ENCODE peak calls at places on chromosome 17, in four cellular contexts. V, U, S and O are unnamed samples.

GRCh38 chr17:1713160-1713877 is 3.1 kb upstream of the TLCD2 start:
- DNase-seq in V (no peak), U (no peak), S (no peak), O (no peak)

GRCh38 chr17:80666867-80667266 is 122.2 kb downstream of the RPTOR start:
- DNase-seq in V (no peak), U (no peak), S (no peak), O (no peak)

GRCh38 chr17:21005803-21006202 is 37.0 kb downstream of the USP22 start:
- DNase-seq in V (no peak), U (no peak), S (no peak), O (no peak)

GRCh38 chr17:31064707-31065106 is 30.1 kb upstream of the NF1 start:
- DNase-seq in V (no peak), U (no peak), S (peak), O (no peak)

GRCh38 chr17:34580685-34581445 is 1.5 kb downstream of the TMEM132E start:
- DNase-seq in V (no peak), U (no peak), S (no peak), O (peak)

GRCh38 chr17:19706791-19707727 is 9.3 kb downstream of the SLC47A2 start:
- DNase-seq in V (no peak), U (no peak), S (peak), O (peak)

GRCh38 chr17:44584498-44584897 is 27.2 kb downstream of the FZD2 start:
- DNase-seq in V (no peak), U (no peak), S (no peak), O (no peak)

GRCh38 chr17:1714980-1715802 is 5.0 kb upstream of the TLCD2 start:
- DNase-seq in V (no peak), U (peak), S (peak), O (peak)

GRCh38 chr17:57270801-57271245 is 14.5 kb downstream of the MSI2 start:
- DNase-seq in V (no peak), U (no peak), S (no peak), O (no peak)

GRCh38 chr17:2344528-2344927 is 7.2 kb downstream of the SGSM2 start:
- DNase-seq in V (no peak), U (no peak), S (no peak), O (no peak)

GRCh38 chr17:64707077-64707591 is 45.0 kb upstream of the SMURF2 start:
- DNase-seq in V (peak), U (peak), S (peak), O (no peak)

GRCh38 chr17:60656499-60656898 is 21.2 kb upstream of the BCAS3 start:
- DNase-seq in V (no peak), U (no peak), S (no peak), O (no peak)

GRCh38 chr17:39617446-39618251 is 9.1 kb upstream of the PPP1R1B start:
- DNase-seq in V (no peak), U (no peak), S (peak), O (peak)

GRCh38 chr17:50331085-50331791 is 14.7 kb upstream of the XYLT2 start:
- DNase-seq in V (no peak), U (peak), S (peak), O (no peak)

GRCh38 chr17:78923660-78924453 is 1.3 kb downstream of the TIMP2 start:
- DNase-seq in V (no peak), U (no peak), S (peak), O (peak)

GRCh38 chr17:74387365-74388218 is 20.3 kb downstream of the GPR142 start:
- DNase-seq in V (no peak), U (no peak), S (no peak), O (no peak)

GRCh38 chr17:47698749-47699535 is 5.0 kb downstream of the TBKBP1 start:
- DNase-seq in V (peak), U (no peak), S (peak), O (peak)

GRCh38 chr17:35537569-35538209 is at the start of gene SLFN12L:
- DNase-seq in V (no peak), U (no peak), S (no peak), O (no peak)

GRCh38 chr17:33875973-33876372 is 379.1 kb upstream of the CCL2 start:
- DNase-seq in V (no peak), U (no peak), S (no peak), O (no peak)

GRCh38 chr17:55614061-55614460 is 102.8 kb upstream of the SMIM36 start:
- DNase-seq in V (no peak), U (no peak), S (no peak), O (no peak)

GRCh38 chr17:46876353-46876887 is 25.0 kb downstream of the WNT9B start:
- DNase-seq in V (peak), U (no peak), S (peak), O (peak)

GRCh38 chr17:74358696-74359095 is 3.0 kb downstream of the BTBD17 start:
- DNase-seq in V (no peak), U (no peak), S (no peak), O (no peak)

GRCh38 chr17:49779730-49780220 is 8.7 kb upstream of the KAT7 start:
- DNase-seq in V (no peak), U (peak), S (peak), O (peak)

GRCh38 chr17:8372422-8372821 is 4.1 kb downstream of the KRABD2 start:
- DNase-seq in V (no peak), U (no peak), S (peak), O (no peak)

GRCh38 chr17:76732734-76733617 is 4.2 kb downstream of the SRSF2 start:
- DNase-seq in V (no peak), U (no peak), S (no peak), O (no peak)

GRCh38 chr17:53353919-53354351 is 468.8 kb upstream of the KIF2B start:
- DNase-seq in V (no peak), U (no peak), S (peak), O (no peak)

GRCh38 chr17:44587339-44587738 is 30.1 kb downstream of the FZD2 start:
- DNase-seq in V (no peak), U (peak), S (peak), O (no peak)

GRCh38 chr17:7217113-7217987 is 2.3 kb downstream of the DLG4 start:
- DNase-seq in V (no peak), U (no peak), S (no peak), O (peak)

GRCh38 chr17:4947411-4948165 is 742 bp downstream of the PFN1 start:
- DNase-seq in V (no peak), U (no peak), S (peak), O (peak)

GRCh38 chr17:82449136-82449882 is 1.2 kb downstream of the CYBC1 start:
- DNase-seq in V (no peak), U (no peak), S (no peak), O (peak)
- TF ChIP-seq CTCF in V (no peak), U (no peak), S (no peak), O (no peak)

DNA sequence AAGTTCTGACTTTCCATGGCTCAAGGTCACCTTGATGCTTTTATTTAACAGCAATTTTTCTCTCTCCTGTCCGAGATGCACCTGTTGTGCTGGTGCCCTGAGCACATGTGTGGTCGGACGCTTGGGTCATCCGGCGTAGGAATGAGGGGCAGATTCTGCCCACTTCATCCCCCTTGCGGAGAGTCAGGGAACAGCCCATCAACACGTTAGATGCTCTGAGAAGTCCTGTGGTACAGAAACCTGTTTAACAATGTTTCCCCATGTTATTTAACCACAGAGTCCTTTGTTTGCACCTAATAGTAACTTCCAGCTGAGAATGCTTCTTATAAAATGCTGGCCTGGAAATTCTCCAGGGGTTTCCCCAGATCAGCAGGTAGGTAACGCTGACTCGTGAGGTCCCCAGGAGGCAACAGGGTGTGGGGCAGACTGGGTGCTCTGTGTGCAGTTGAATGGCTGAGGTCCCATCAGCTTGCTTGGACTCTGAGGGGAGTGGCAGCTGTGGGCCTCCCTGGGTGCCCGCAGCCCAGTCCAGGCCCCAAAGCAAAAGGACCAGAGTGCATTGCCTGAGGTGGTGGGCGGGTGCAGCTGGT is 17.8 kb downstream of the DOC2B start:
- DNase-seq in V (no peak), U (no peak), S (peak), O (no peak)
- TF ChIP-seq CTCF in V (peak), U (peak), S (peak), O (no peak)

GRCh38 chr17:67689534-67690177 is 28.1 kb upstream of the NOL11 start:
- DNase-seq in V (no peak), U (peak), S (peak), O (peak)
- TF ChIP-seq CTCF in V (peak), U (peak), S (peak), O (peak)

GRCh38 chr17:14886200-14886739 is 378.9 kb downstream of the PMP22 start:
- DNase-seq in V (no peak), U (no peak), S (peak), O (no peak)
- TF ChIP-seq CTCF in V (peak), U (peak), S (peak), O (no peak)